ENCODE peak calls at places on chromosomes 13 and 19, in eight cellular contexts. One of them, this sample, is unnamed.

GRCh38 chr13:102798653-102799543 is at the start of the genes BIVM and POGLUT2:
- DNase-seq in ovary: peak; percentile 92
- DNase-seq in heart right ventricle: peak; percentile 92
- DNase-seq in tibial nerve: peak; percentile 84
- DNase-seq in A673: peak; percentile 97
- DNase-seq in naive thymus-derived CD4-positive, alpha-beta T cell: peak; percentile 25
- DNase-seq in CD8-positive, alpha-beta memory T cell: peak; percentile 76
- DNase-seq in HL-60: peak; percentile 97
- DNase-seq in this sample: peak; percentile 90

GRCh38 chr19:19138110-19138981 is at the start of gene TMEM161A:
- DNase-seq in ovary: peak; percentile 99
- DNase-seq in tibial nerve: peak; percentile 98
- DNase-seq in HL-60: peak; percentile 99
- DNase-seq in naive thymus-derived CD4-positive, alpha-beta T cell: peak; percentile 91
- DNase-seq in A673: peak; percentile 99
- DNase-seq in heart right ventricle: peak; percentile 99
- DNase-seq in CD8-positive, alpha-beta memory T cell: peak; percentile 93
- DNase-seq in this sample: peak; percentile 99

GRCh38 chr19:38921420-38922274 is 8.9 kb downstream of the SARS2 start:
- DNase-seq in HL-60: no peak
- DNase-seq in heart right ventricle: no peak
- DNase-seq in CD8-positive, alpha-beta memory T cell: no peak
- DNase-seq in ovary: no peak
- DNase-seq in A673: no peak
- DNase-seq in tibial nerve: no peak
- DNase-seq in naive thymus-derived CD4-positive, alpha-beta T cell: no peak
- DNase-seq in this sample: no peak

GRCh38 chr13:30847697-30848307 is 58.3 kb upstream of the MEDAG start:
- DNase-seq in heart right ventricle: peak; percentile 38
- DNase-seq in HL-60: no peak
- DNase-seq in CD8-positive, alpha-beta memory T cell: no peak
- DNase-seq in naive thymus-derived CD4-positive, alpha-beta T cell: no peak
- DNase-seq in ovary: no peak
- DNase-seq in A673: peak; percentile 95
- DNase-seq in tibial nerve: no peak
- DNase-seq in this sample: no peak

GRCh38 chr19:31578326-31578725 is 229.1 kb upstream of the TSHZ3 start:
- DNase-seq in A673: no peak
- DNase-seq in naive thymus-derived CD4-positive, alpha-beta T cell: no peak
- DNase-seq in HL-60: no peak
- DNase-seq in heart right ventricle: no peak
- DNase-seq in ovary: no peak
- DNase-seq in tibial nerve: no peak
- DNase-seq in CD8-positive, alpha-beta memory T cell: no peak
- DNase-seq in this sample: no peak

GRCh38 chr19:47323872-47324271 is 8.1 kb upstream of the C5AR2 start:
- DNase-seq in ovary: no peak
- DNase-seq in A673: no peak
- DNase-seq in naive thymus-derived CD4-positive, alpha-beta T cell: no peak
- DNase-seq in HL-60: no peak
- DNase-seq in tibial nerve: no peak
- DNase-seq in CD8-positive, alpha-beta memory T cell: no peak
- DNase-seq in heart right ventricle: peak; percentile 11
- DNase-seq in this sample: no peak

GRCh38 chr19:36837902-36838783 is at the start of gene ZNF790:
- DNase-seq in naive thymus-derived CD4-positive, alpha-beta T cell: peak; percentile 83
- DNase-seq in heart right ventricle: peak; percentile 93
- DNase-seq in tibial nerve: peak; percentile 86
- DNase-seq in A673: peak; percentile 74
- DNase-seq in ovary: peak; percentile 89
- DNase-seq in HL-60: peak; percentile 94
- DNase-seq in CD8-positive, alpha-beta memory T cell: peak; percentile 76
- DNase-seq in this sample: peak; percentile 90

GRCh38 chr19:46371371-46371901 is 24.5 kb downstream of the PPP5C start:
- DNase-seq in naive thymus-derived CD4-positive, alpha-beta T cell: no peak
- DNase-seq in tibial nerve: no peak
- DNase-seq in heart right ventricle: no peak
- DNase-seq in HL-60: no peak
- DNase-seq in A673: no peak
- DNase-seq in ovary: no peak
- DNase-seq in CD8-positive, alpha-beta memory T cell: no peak
- DNase-seq in this sample: no peak

GRCh38 chr19:17575871-17576757 is 20.7 kb downstream of the COLGALT1 start:
- DNase-seq in ovary: no peak
- DNase-seq in A673: peak; percentile 31
- DNase-seq in heart right ventricle: no peak
- DNase-seq in CD8-positive, alpha-beta memory T cell: no peak
- DNase-seq in HL-60: no peak
- DNase-seq in naive thymus-derived CD4-positive, alpha-beta T cell: no peak
- DNase-seq in tibial nerve: no peak
- DNase-seq in this sample: no peak

DNA sequence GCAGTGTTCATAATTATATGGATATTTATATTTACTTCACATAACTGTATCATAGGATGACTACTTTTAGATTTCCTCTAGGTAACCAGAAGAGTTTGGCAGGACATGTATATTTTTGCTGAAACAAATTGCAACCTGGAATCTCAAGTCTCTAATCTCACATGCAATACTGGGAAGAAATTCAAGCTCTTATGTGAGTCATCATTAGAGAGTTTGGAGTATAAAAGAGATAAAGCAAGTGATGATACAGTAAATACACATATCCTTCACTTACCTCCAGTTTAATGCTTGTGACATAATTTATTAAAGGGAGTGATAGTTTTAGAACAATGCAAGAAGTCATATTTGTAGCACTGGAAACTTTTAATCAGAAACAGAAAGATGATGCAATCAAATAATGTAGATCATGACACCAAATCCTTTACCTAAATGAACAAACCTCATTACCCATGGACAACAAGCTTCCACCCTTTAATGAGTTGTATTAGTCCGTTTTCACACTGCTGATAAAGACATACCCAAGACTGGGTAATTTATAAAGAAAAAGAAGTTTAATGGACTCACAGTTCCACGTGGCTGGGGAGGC is 15.8 kb upstream of the OR7A17 start:
- DNase-seq in A673: no peak
- DNase-seq in HL-60: no peak
- DNase-seq in tibial nerve: no peak
- DNase-seq in ovary: no peak
- DNase-seq in heart right ventricle: no peak
- DNase-seq in CD8-positive, alpha-beta memory T cell: no peak
- DNase-seq in naive thymus-derived CD4-positive, alpha-beta T cell: no peak
- DNase-seq in this sample: no peak
- H3K27me3 ChIP-seq in A673: peaks cover 53% of the 10 kb centered on the region
- H3K27me3 ChIP-seq in HL-60: peaks cover 7% of the 10 kb centered on the region
- H3K27me3 ChIP-seq in tibial nerve: no peaks in the 10 kb centered on the region
- H3K27me3 ChIP-seq in ovary: no peaks in the 10 kb centered on the region
- H3K27me3 ChIP-seq in heart right ventricle: peaks cover 19% of the 10 kb centered on the region
- H3K27me3 ChIP-seq in CD8-positive, alpha-beta memory T cell: no peaks in the 10 kb centered on the region
- H3K27me3 ChIP-seq in naive thymus-derived CD4-positive, alpha-beta T cell: no peaks in the 10 kb centered on the region
- H3K27me3 ChIP-seq in this sample: peaks cover 68% of the 10 kb centered on the region

DNA sequence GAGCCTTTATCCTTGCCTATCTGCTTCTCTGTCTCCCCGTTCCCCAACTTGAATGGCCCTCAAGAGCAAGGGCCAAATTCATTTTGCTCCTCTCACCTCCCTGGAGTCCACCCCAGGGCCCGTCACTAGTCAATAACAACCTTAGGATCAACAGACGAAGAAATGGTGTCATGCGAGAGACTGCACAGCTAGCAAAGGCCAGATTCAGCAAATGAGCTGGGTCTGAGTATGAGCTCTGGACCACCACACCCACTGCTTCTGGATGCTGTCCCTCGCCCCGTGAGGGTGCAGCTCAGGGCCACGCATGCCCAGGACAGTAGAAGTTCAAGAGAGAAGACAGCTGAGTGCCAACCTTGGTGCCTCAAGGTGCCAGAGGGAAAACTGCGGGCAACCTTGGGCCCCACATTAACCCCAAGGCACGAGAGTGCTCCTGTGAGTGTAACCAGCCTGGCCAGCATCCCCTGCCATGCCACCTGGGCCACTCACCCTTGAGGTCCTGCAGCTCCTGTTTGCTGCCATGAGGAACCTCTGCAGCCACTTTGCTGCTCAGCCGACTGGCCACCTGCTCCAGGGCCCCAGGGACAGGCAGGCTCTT is 11.8 kb upstream of the AKAP8L start:
- DNase-seq in CD8-positive, alpha-beta memory T cell: no peak
- DNase-seq in tibial nerve: no peak
- DNase-seq in ovary: no peak
- DNase-seq in HL-60: no peak
- DNase-seq in heart right ventricle: no peak
- DNase-seq in A673: no peak
- DNase-seq in naive thymus-derived CD4-positive, alpha-beta T cell: no peak
- DNase-seq in this sample: no peak
- H3K4me3 ChIP-seq in CD8-positive, alpha-beta memory T cell: no peak overlapping the region
- H3K4me3 ChIP-seq in tibial nerve: peak overlapping the region; percentile 96
- H3K4me3 ChIP-seq in ovary: no peak overlapping the region
- H3K4me3 ChIP-seq in HL-60: no peak overlapping the region
- H3K4me3 ChIP-seq in heart right ventricle: no peak overlapping the region
- H3K4me3 ChIP-seq in A673: peak overlapping the region; percentile 80
- H3K4me3 ChIP-seq in naive thymus-derived CD4-positive, alpha-beta T cell: no peak overlapping the region
- H3K4me3 ChIP-seq in this sample: peak overlapping the region; percentile 95

GRCh38 chr13:95360052-95360451 is 58.8 kb upstream of the ABCC4 start:
- DNase-seq in CD8-positive, alpha-beta memory T cell: no peak
- DNase-seq in tibial nerve: no peak
- DNase-seq in heart right ventricle: no peak
- DNase-seq in ovary: no peak
- DNase-seq in A673: no peak
- DNase-seq in naive thymus-derived CD4-positive, alpha-beta T cell: no peak
- DNase-seq in HL-60: no peak
- DNase-seq in this sample: no peak

GRCh38 chr13:95356916-95357315 is 55.7 kb upstream of the ABCC4 start:
- DNase-seq in HL-60: no peak
- DNase-seq in A673: no peak
- DNase-seq in CD8-positive, alpha-beta memory T cell: no peak
- DNase-seq in tibial nerve: no peak
- DNase-seq in naive thymus-derived CD4-positive, alpha-beta T cell: no peak
- DNase-seq in heart right ventricle: no peak
- DNase-seq in ovary: no peak
- DNase-seq in this sample: no peak

GRCh38 chr13:95357875-95358274 is 56.6 kb upstream of the ABCC4 start:
- DNase-seq in HL-60: no peak
- DNase-seq in heart right ventricle: no peak
- DNase-seq in ovary: no peak
- DNase-seq in naive thymus-derived CD4-positive, alpha-beta T cell: no peak
- DNase-seq in tibial nerve: no peak
- DNase-seq in A673: no peak
- DNase-seq in CD8-positive, alpha-beta memory T cell: no peak
- DNase-seq in this sample: no peak

GRCh38 chr13:95362666-95363065 is 61.4 kb upstream of the ABCC4 start:
- DNase-seq in heart right ventricle: no peak
- DNase-seq in ovary: no peak
- DNase-seq in A673: no peak
- DNase-seq in CD8-positive, alpha-beta memory T cell: no peak
- DNase-seq in naive thymus-derived CD4-positive, alpha-beta T cell: no peak
- DNase-seq in HL-60: no peak
- DNase-seq in tibial nerve: no peak
- DNase-seq in this sample: no peak

DNA sequence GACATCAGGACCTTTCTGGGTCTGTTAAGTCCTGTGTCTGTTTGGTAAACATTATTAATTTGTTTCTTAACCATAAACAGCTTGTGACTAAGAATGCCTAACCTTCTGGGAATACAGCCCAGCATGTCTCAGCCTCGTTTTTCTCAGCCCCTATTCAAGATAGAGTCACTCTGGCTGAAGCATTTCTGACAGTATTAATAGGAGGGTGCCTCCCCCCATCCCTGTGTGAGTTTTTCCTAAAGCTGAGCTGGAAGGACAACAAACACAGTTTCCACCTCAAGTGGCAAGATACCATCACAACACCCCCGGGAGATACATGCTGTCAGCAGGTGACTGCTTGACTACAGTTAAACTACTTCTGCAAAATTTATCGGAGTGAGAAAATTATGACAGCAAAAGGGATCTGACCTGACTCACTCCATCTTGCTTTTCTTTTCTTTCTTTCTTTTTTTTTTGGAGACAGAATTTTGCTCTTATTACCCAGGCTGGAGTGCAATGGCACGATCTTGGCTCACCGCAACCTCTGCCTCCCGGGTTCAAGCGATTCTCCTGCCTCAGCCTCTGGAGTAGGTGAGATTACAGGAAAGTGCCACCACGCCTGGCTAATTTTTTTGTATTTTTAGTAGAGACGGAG is 59.3 kb upstream of the ABCC4 start:
- DNase-seq in A673: no peak
- DNase-seq in CD8-positive, alpha-beta memory T cell: no peak
- DNase-seq in heart right ventricle: no peak
- DNase-seq in HL-60: no peak
- DNase-seq in tibial nerve: no peak
- DNase-seq in naive thymus-derived CD4-positive, alpha-beta T cell: no peak
- DNase-seq in ovary: no peak
- DNase-seq in this sample: no peak
- H3K27ac ChIP-seq in A673: no peak overlapping the region
- H3K27ac ChIP-seq in CD8-positive, alpha-beta memory T cell: no peak overlapping the region
- H3K27ac ChIP-seq in heart right ventricle: no peak overlapping the region
- H3K27ac ChIP-seq in HL-60: no peak overlapping the region
- H3K27ac ChIP-seq in tibial nerve: no peak overlapping the region
- H3K27ac ChIP-seq in naive thymus-derived CD4-positive, alpha-beta T cell: no peak overlapping the region
- H3K27ac ChIP-seq in ovary: no peak overlapping the region
- H3K27ac ChIP-seq in this sample: no peak overlapping the region

GRCh38 chr19:3923912-3924311 is 9.0 kb upstream of the NMRK2 start:
- DNase-seq in CD8-positive, alpha-beta memory T cell: no peak
- DNase-seq in A673: no peak
- DNase-seq in HL-60: no peak
- DNase-seq in ovary: no peak
- DNase-seq in tibial nerve: no peak
- DNase-seq in heart right ventricle: no peak
- DNase-seq in naive thymus-derived CD4-positive, alpha-beta T cell: no peak
- DNase-seq in this sample: no peak
- H3K27me3 ChIP-seq in CD8-positive, alpha-beta memory T cell: no peaks in the 10 kb centered on the region
- H3K27me3 ChIP-seq in A673: no peaks in the 10 kb centered on the region
- H3K27me3 ChIP-seq in HL-60: no peaks in the 10 kb centered on the region
- H3K27me3 ChIP-seq in ovary: no peaks in the 10 kb centered on the region
- H3K27me3 ChIP-seq in tibial nerve: no peaks in the 10 kb centered on the region
- H3K27me3 ChIP-seq in heart right ventricle: no peaks in the 10 kb centered on the region
- H3K27me3 ChIP-seq in naive thymus-derived CD4-positive, alpha-beta T cell: no peaks in the 10 kb centered on the region
- H3K27me3 ChIP-seq in this sample: no peaks in the 10 kb centered on the region

GRCh38 chr13:79402679-79403078 is 3.4 kb downstream of the RBM26 start:
- DNase-seq in ovary: no peak
- DNase-seq in naive thymus-derived CD4-positive, alpha-beta T cell: no peak
- DNase-seq in HL-60: no peak
- DNase-seq in A673: no peak
- DNase-seq in CD8-positive, alpha-beta memory T cell: no peak
- DNase-seq in tibial nerve: no peak
- DNase-seq in heart right ventricle: no peak
- DNase-seq in this sample: no peak
- H3K4me3 ChIP-seq in ovary: no peak overlapping the region
- H3K4me3 ChIP-seq in naive thymus-derived CD4-positive, alpha-beta T cell: no peak overlapping the region
- H3K4me3 ChIP-seq in HL-60: peak overlapping the region; percentile 76
- H3K4me3 ChIP-seq in A673: no peak overlapping the region
- H3K4me3 ChIP-seq in CD8-positive, alpha-beta memory T cell: peak overlapping the region; percentile 23
- H3K4me3 ChIP-seq in tibial nerve: no peak overlapping the region
- H3K4me3 ChIP-seq in heart right ventricle: no peak overlapping the region
- H3K4me3 ChIP-seq in this sample: peak overlapping the region; percentile 82

GRCh38 chr13:46632171-46632570 is 79.2 kb downstream of the LRCH1 start:
- DNase-seq in tibial nerve: no peak
- DNase-seq in CD8-positive, alpha-beta memory T cell: no peak
- DNase-seq in A673: no peak
- DNase-seq in naive thymus-derived CD4-positive, alpha-beta T cell: no peak
- DNase-seq in heart right ventricle: no peak
- DNase-seq in ovary: no peak
- DNase-seq in HL-60: no peak
- DNase-seq in this sample: no peak
- H3K27ac ChIP-seq in tibial nerve: no peak overlapping the region
- H3K27ac ChIP-seq in CD8-positive, alpha-beta memory T cell: no peak overlapping the region
- H3K27ac ChIP-seq in A673: no peak overlapping the region
- H3K27ac ChIP-seq in naive thymus-derived CD4-positive, alpha-beta T cell: no peak overlapping the region
- H3K27ac ChIP-seq in heart right ventricle: no peak overlapping the region
- H3K27ac ChIP-seq in ovary: no peak overlapping the region
- H3K27ac ChIP-seq in HL-60: no peak overlapping the region
- H3K27ac ChIP-seq in this sample: no peak overlapping the region

This sample was measured in left ventricle myocardium inferior.